ENCODE peak calls at places on chromosome 3, in nine cellular contexts. One of them, this sample, is unnamed.

GRCh38 chr3:150965436-150965835 is 7.1 kb downstream of the CLRN1 start:
- DNase-seq in astrocyte: no peak
- DNase-seq in left lung: no peak
- DNase-seq in dorsolateral prefrontal cortex: no peak
- DNase-seq in progenitor cell of endocrine pancreas: no peak
- DNase-seq in HFFc6: no peak
- DNase-seq in H9: no peak
- DNase-seq in fibroblast of mammary gland: peak
- DNase-seq in kidney: no peak
- DNase-seq in this sample: no peak

GRCh38 chr3:85574306-85574705 is 615.5 kb downstream of the CADM2 start:
- DNase-seq in astrocyte: peak
- DNase-seq in left lung: no peak
- DNase-seq in dorsolateral prefrontal cortex: no peak
- DNase-seq in progenitor cell of endocrine pancreas: no peak
- DNase-seq in HFFc6: no peak
- DNase-seq in H9: no peak
- DNase-seq in fibroblast of mammary gland: no peak
- DNase-seq in kidney: no peak
- DNase-seq in this sample: no peak

GRCh38 chr3:163939926-163940325 is 1138.4 kb downstream of the SI start:
- DNase-seq in astrocyte: peak
- DNase-seq in left lung: no peak
- DNase-seq in dorsolateral prefrontal cortex: no peak
- DNase-seq in progenitor cell of endocrine pancreas: no peak
- DNase-seq in HFFc6: no peak
- DNase-seq in H9: peak
- DNase-seq in fibroblast of mammary gland: peak
- DNase-seq in kidney: no peak
- DNase-seq in this sample: no peak

GRCh38 chr3:3209714-3210113 is 30.2 kb upstream of the CRBN start:
- DNase-seq in astrocyte: no peak
- DNase-seq in left lung: no peak
- DNase-seq in dorsolateral prefrontal cortex: no peak
- DNase-seq in progenitor cell of endocrine pancreas: no peak
- DNase-seq in HFFc6: no peak
- DNase-seq in H9: no peak
- DNase-seq in fibroblast of mammary gland: no peak
- DNase-seq in kidney: no peak
- DNase-seq in this sample: no peak

GRCh38 chr3:194281306-194281705 is 69.8 kb downstream of the CPN2 start:
- DNase-seq in astrocyte: no peak
- DNase-seq in left lung: no peak
- DNase-seq in dorsolateral prefrontal cortex: no peak
- DNase-seq in progenitor cell of endocrine pancreas: no peak
- DNase-seq in HFFc6: no peak
- DNase-seq in H9: no peak
- DNase-seq in fibroblast of mammary gland: no peak
- DNase-seq in kidney: no peak
- DNase-seq in this sample: no peak

GRCh38 chr3:14174483-14174882 is 3.9 kb downstream of the XPC start:
- DNase-seq in astrocyte: no peak
- DNase-seq in left lung: no peak
- DNase-seq in dorsolateral prefrontal cortex: no peak
- DNase-seq in progenitor cell of endocrine pancreas: no peak
- DNase-seq in HFFc6: no peak
- DNase-seq in H9: no peak
- DNase-seq in fibroblast of mammary gland: peak
- DNase-seq in kidney: no peak
- DNase-seq in this sample: no peak

GRCh38 chr3:38313685-38314084 is 31.6 kb downstream of the SLC22A14 start:
- DNase-seq in astrocyte: no peak
- DNase-seq in left lung: no peak
- DNase-seq in dorsolateral prefrontal cortex: no peak
- DNase-seq in progenitor cell of endocrine pancreas: no peak
- DNase-seq in HFFc6: no peak
- DNase-seq in H9: no peak
- DNase-seq in fibroblast of mammary gland: no peak
- DNase-seq in kidney: no peak
- DNase-seq in this sample: no peak

GRCh38 chr3:49422379-49423248 is at the start of gene AMT:
- DNase-seq in astrocyte: no peak
- DNase-seq in left lung: no peak
- DNase-seq in dorsolateral prefrontal cortex: peak
- DNase-seq in progenitor cell of endocrine pancreas: peak
- DNase-seq in HFFc6: no peak
- DNase-seq in H9: peak
- DNase-seq in fibroblast of mammary gland: no peak
- DNase-seq in kidney: peak
- DNase-seq in this sample: no peak

GRCh38 chr3:9721015-9721697 is 10.4 kb upstream of the BRPF1 start:
- DNase-seq in astrocyte: no peak
- DNase-seq in left lung: no peak
- DNase-seq in dorsolateral prefrontal cortex: no peak
- DNase-seq in progenitor cell of endocrine pancreas: no peak
- DNase-seq in HFFc6: peak
- DNase-seq in H9: no peak
- DNase-seq in fibroblast of mammary gland: peak
- DNase-seq in kidney: no peak
- DNase-seq in this sample: no peak

GRCh38 chr3:187567026-187567425 is 103.2 kb downstream of the SST start:
- DNase-seq in astrocyte: peak
- DNase-seq in left lung: no peak
- DNase-seq in dorsolateral prefrontal cortex: no peak
- DNase-seq in progenitor cell of endocrine pancreas: no peak
- DNase-seq in HFFc6: no peak
- DNase-seq in H9: no peak
- DNase-seq in fibroblast of mammary gland: peak
- DNase-seq in kidney: no peak
- DNase-seq in this sample: no peak

GRCh38 chr3:174035317-174035886 is 637.9 kb downstream of the NLGN1 start:
- DNase-seq in astrocyte: peak
- DNase-seq in left lung: no peak
- DNase-seq in dorsolateral prefrontal cortex: no peak
- DNase-seq in progenitor cell of endocrine pancreas: no peak
- DNase-seq in HFFc6: no peak
- DNase-seq in H9: no peak
- DNase-seq in fibroblast of mammary gland: peak
- DNase-seq in kidney: no peak
- DNase-seq in this sample: no peak

GRCh38 chr3:82474711-82475110 is 713.3 kb upstream of the GBE1 start:
- DNase-seq in astrocyte: peak
- DNase-seq in left lung: no peak
- DNase-seq in dorsolateral prefrontal cortex: no peak
- DNase-seq in progenitor cell of endocrine pancreas: no peak
- DNase-seq in HFFc6: no peak
- DNase-seq in H9: no peak
- DNase-seq in fibroblast of mammary gland: peak
- DNase-seq in kidney: no peak
- DNase-seq in this sample: no peak

GRCh38 chr3:128906031-128906803 is 26.8 kb downstream of the ACAD9 start:
- DNase-seq in astrocyte: no peak
- DNase-seq in left lung: no peak
- DNase-seq in dorsolateral prefrontal cortex: no peak
- DNase-seq in progenitor cell of endocrine pancreas: no peak
- DNase-seq in HFFc6: no peak
- DNase-seq in H9: no peak
- DNase-seq in fibroblast of mammary gland: no peak
- DNase-seq in kidney: no peak
- DNase-seq in this sample: peak
- TF ChIP-seq CTCF in astrocyte: no peak
- TF ChIP-seq CTCF in left lung: no peak
- TF ChIP-seq CTCF in dorsolateral prefrontal cortex: no peak
- TF ChIP-seq CTCF in progenitor cell of endocrine pancreas: no peak
- TF ChIP-seq CTCF in HFFc6: no peak
- TF ChIP-seq CTCF in H9: no peak
- TF ChIP-seq CTCF in fibroblast of mammary gland: no peak
- TF ChIP-seq CTCF in kidney: no peak
- TF ChIP-seq CTCF in this sample: no peak

GRCh38 chr3:46674031-46674592 is 19.4 kb downstream of the ALS2CL start:
- DNase-seq in astrocyte: no peak
- DNase-seq in left lung: no peak
- DNase-seq in dorsolateral prefrontal cortex: no peak
- DNase-seq in progenitor cell of endocrine pancreas: no peak
- DNase-seq in HFFc6: no peak
- DNase-seq in H9: no peak
- DNase-seq in fibroblast of mammary gland: no peak
- DNase-seq in kidney: peak
- DNase-seq in this sample: peak
- TF ChIP-seq CTCF in astrocyte: peak
- TF ChIP-seq CTCF in left lung: no peak
- TF ChIP-seq CTCF in dorsolateral prefrontal cortex: no peak
- TF ChIP-seq CTCF in progenitor cell of endocrine pancreas: no peak
- TF ChIP-seq CTCF in HFFc6: peak
- TF ChIP-seq CTCF in H9: peak
- TF ChIP-seq CTCF in fibroblast of mammary gland: peak
- TF ChIP-seq CTCF in kidney: no peak
- TF ChIP-seq CTCF in this sample: peak

GRCh38 chr3:172042136-172042535 is 2.8 kb downstream of the FNDC3B start:
- DNase-seq in astrocyte: no peak
- DNase-seq in left lung: no peak
- DNase-seq in dorsolateral prefrontal cortex: no peak
- DNase-seq in progenitor cell of endocrine pancreas: no peak
- DNase-seq in HFFc6: peak
- DNase-seq in H9: no peak
- DNase-seq in fibroblast of mammary gland: peak
- DNase-seq in kidney: no peak
- DNase-seq in this sample: no peak

GRCh38 chr3:172043233-172043632 is 3.9 kb downstream of the FNDC3B start:
- DNase-seq in astrocyte: no peak
- DNase-seq in left lung: no peak
- DNase-seq in dorsolateral prefrontal cortex: no peak
- DNase-seq in progenitor cell of endocrine pancreas: no peak
- DNase-seq in HFFc6: no peak
- DNase-seq in H9: no peak
- DNase-seq in fibroblast of mammary gland: no peak
- DNase-seq in kidney: no peak
- DNase-seq in this sample: no peak

GRCh38 chr3:172040078-172040975 is 949 bp downstream of the FNDC3B start:
- DNase-seq in astrocyte: peak
- DNase-seq in left lung: peak
- DNase-seq in dorsolateral prefrontal cortex: no peak
- DNase-seq in progenitor cell of endocrine pancreas: peak
- DNase-seq in HFFc6: peak
- DNase-seq in H9: peak
- DNase-seq in fibroblast of mammary gland: peak
- DNase-seq in kidney: peak
- DNase-seq in this sample: peak

GRCh38 chr3:172039352-172040077 is at the start of gene FNDC3B:
- DNase-seq in astrocyte: peak
- DNase-seq in left lung: peak
- DNase-seq in dorsolateral prefrontal cortex: peak
- DNase-seq in progenitor cell of endocrine pancreas: peak
- DNase-seq in HFFc6: peak
- DNase-seq in H9: peak
- DNase-seq in fibroblast of mammary gland: peak
- DNase-seq in kidney: peak
- DNase-seq in this sample: peak

DNA sequence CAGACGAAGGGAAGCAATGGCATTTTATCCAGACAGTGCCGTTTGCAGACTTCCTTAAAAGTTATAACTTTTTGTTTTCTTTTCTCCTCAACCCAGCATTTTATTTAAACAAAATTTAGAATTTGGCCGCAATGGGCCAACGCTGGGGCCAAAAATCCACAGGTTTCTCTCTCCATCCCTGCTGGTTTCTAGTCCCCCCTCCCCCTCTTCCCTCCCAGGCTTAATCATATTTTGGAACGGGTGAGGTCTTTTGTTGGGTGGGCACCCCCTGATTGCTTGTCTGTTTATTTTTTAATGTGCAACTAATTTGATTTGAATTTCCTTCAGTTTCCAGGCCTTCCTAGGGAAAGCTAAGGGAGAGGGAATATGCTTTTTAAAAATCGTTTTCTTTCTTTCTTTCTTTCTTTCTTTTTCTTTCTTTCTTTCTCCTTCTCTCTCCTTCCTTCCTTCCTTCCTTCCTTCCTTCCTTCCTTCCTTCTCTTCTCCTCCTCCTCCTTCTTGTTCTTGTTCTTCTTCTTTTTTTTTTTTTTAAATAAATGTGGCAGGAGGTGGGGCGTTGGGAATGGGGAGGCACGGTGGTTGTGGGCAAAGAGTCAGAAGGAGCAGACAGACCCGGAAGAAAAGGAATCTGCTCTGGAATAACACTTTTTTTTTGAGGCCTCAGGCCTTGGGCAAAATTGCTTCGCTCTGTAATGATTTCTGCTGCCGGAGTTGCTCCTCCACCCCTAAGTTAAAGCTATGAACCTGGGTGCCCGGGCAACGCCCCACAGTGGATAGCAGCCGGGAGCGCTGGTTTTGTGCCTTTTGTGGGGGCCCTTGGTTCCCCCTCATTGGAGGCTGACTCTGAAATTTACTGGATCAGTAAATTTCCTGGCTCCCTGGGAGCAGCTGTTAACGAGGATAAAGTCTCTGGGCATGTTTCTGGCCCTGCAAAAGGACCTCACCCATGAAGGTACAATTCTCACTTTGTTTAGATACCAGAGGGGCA is 1.9 kb downstream of the FNDC3B start:
- DNase-seq in astrocyte: peak
- DNase-seq in left lung: no peak
- DNase-seq in dorsolateral prefrontal cortex: no peak
- DNase-seq in progenitor cell of endocrine pancreas: no peak
- DNase-seq in HFFc6: peak
- DNase-seq in H9: no peak
- DNase-seq in fibroblast of mammary gland: peak
- DNase-seq in kidney: peak
- DNase-seq in this sample: no peak
- TF ChIP-seq CTCF in astrocyte: no peak
- TF ChIP-seq CTCF in left lung: no peak
- TF ChIP-seq CTCF in dorsolateral prefrontal cortex: no peak
- TF ChIP-seq CTCF in progenitor cell of endocrine pancreas: no peak
- TF ChIP-seq CTCF in HFFc6: peak
- TF ChIP-seq CTCF in H9: no peak
- TF ChIP-seq CTCF in fibroblast of mammary gland: no peak
- TF ChIP-seq CTCF in kidney: no peak
- TF ChIP-seq CTCF in this sample: peak

DNA sequence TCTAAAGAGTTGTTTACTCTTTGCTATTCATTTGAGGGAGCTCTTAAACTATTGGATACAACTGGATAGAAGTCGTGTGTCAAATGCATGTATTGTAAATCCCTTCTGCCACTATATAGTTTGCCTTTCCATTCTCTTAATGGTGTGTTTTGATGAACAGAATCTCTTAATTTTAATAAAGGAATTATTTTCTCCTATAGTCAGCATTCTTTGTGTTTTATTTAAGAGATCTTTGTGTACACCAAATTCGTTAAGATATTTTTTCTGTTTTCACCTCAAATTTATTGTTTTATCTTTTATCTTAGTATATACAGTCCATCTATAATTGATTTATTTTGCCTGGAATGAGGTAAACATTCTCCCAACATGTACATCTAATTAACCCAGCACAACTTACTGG is 551.5 kb upstream of the AGTR1 start:
- DNase-seq in astrocyte: no peak
- DNase-seq in left lung: no peak
- DNase-seq in dorsolateral prefrontal cortex: no peak
- DNase-seq in progenitor cell of endocrine pancreas: no peak
- DNase-seq in HFFc6: no peak
- DNase-seq in H9: no peak
- DNase-seq in fibroblast of mammary gland: no peak
- DNase-seq in kidney: no peak
- DNase-seq in this sample: no peak
- TF ChIP-seq CTCF in astrocyte: no peak
- TF ChIP-seq CTCF in left lung: no peak
- TF ChIP-seq CTCF in dorsolateral prefrontal cortex: no peak
- TF ChIP-seq CTCF in progenitor cell of endocrine pancreas: no peak
- TF ChIP-seq CTCF in HFFc6: no peak
- TF ChIP-seq CTCF in H9: no peak
- TF ChIP-seq CTCF in fibroblast of mammary gland: no peak
- TF ChIP-seq CTCF in kidney: no peak
- TF ChIP-seq CTCF in this sample: no peak